ENCODE peak calls at places on chromosomes 4 and X, in ten cellular contexts. One of them, this sample, is unnamed. For H3K9me3, the result is how much of the 10 kb centered on the place peaks cover.

GRCh38 chrX:50613846-50614245 is 143.2 kb upstream of the DGKK start:
- DNase-seq in thoracic aorta: no peak
- DNase-seq in endodermal cell: no peak
- DNase-seq in mesenchymal stem cell: no peak
- DNase-seq in mammary epithelial cell: peak
- DNase-seq in adrenal gland: no peak
- DNase-seq in lower lobe of right lung: no peak
- DNase-seq in Peyer's patch: no peak
- DNase-seq in OCI-LY7: no peak
- DNase-seq in HCT116: no peak
- DNase-seq in this sample: no peak

GRCh38 chrX:72247206-72247944 is 8.5 kb upstream of the ERCC6L start:
- DNase-seq in thoracic aorta: no peak
- DNase-seq in endodermal cell: no peak
- DNase-seq in mesenchymal stem cell: no peak
- DNase-seq in mammary epithelial cell: no peak
- DNase-seq in adrenal gland: peak
- DNase-seq in lower lobe of right lung: peak
- DNase-seq in Peyer's patch: no peak
- DNase-seq in OCI-LY7: no peak
- DNase-seq in HCT116: no peak
- DNase-seq in this sample: no peak

GRCh38 chrX:74383611-74384010 is 37.7 kb upstream of the SLC16A2 start:
- DNase-seq in thoracic aorta: no peak
- DNase-seq in endodermal cell: peak
- DNase-seq in mesenchymal stem cell: peak
- DNase-seq in mammary epithelial cell: peak
- DNase-seq in adrenal gland: peak
- DNase-seq in lower lobe of right lung: no peak
- DNase-seq in Peyer's patch: no peak
- DNase-seq in OCI-LY7: peak
- DNase-seq in HCT116: peak
- DNase-seq in this sample: no peak

GRCh38 chrX:133335027-133335426 is 80.3 kb downstream of the GPC4 start:
- DNase-seq in thoracic aorta: no peak
- DNase-seq in endodermal cell: no peak
- DNase-seq in mesenchymal stem cell: peak
- DNase-seq in mammary epithelial cell: peak
- DNase-seq in adrenal gland: peak
- DNase-seq in lower lobe of right lung: no peak
- DNase-seq in Peyer's patch: no peak
- DNase-seq in OCI-LY7: peak
- DNase-seq in HCT116: no peak
- DNase-seq in this sample: no peak

GRCh38 chr4:103994059-103994458 is 274.3 kb upstream of the TACR3 start:
- DNase-seq in thoracic aorta: no peak
- DNase-seq in endodermal cell: no peak
- DNase-seq in mesenchymal stem cell: peak
- DNase-seq in mammary epithelial cell: peak
- DNase-seq in adrenal gland: no peak
- DNase-seq in lower lobe of right lung: no peak
- DNase-seq in Peyer's patch: no peak
- DNase-seq in OCI-LY7: no peak
- DNase-seq in HCT116: peak
- DNase-seq in this sample: no peak

GRCh38 chr4:65665951-65666523 is 4.3 kb downstream of the EPHA5 start:
- DNase-seq in thoracic aorta: no peak
- DNase-seq in endodermal cell: no peak
- DNase-seq in mesenchymal stem cell: peak
- DNase-seq in mammary epithelial cell: no peak
- DNase-seq in adrenal gland: no peak
- DNase-seq in lower lobe of right lung: no peak
- DNase-seq in Peyer's patch: no peak
- DNase-seq in OCI-LY7: no peak
- DNase-seq in HCT116: no peak
- DNase-seq in this sample: no peak

GRCh38 chr4:109390369-109390768 is 43.2 kb upstream of the SEC24B start:
- DNase-seq in thoracic aorta: no peak
- DNase-seq in endodermal cell: no peak
- DNase-seq in mesenchymal stem cell: no peak
- DNase-seq in mammary epithelial cell: no peak
- DNase-seq in adrenal gland: no peak
- DNase-seq in lower lobe of right lung: no peak
- DNase-seq in Peyer's patch: no peak
- DNase-seq in OCI-LY7: no peak
- DNase-seq in HCT116: no peak
- DNase-seq in this sample: no peak

GRCh38 chrX:72201836-72202536 is 20.4 kb downstream of the PIN4 start:
- DNase-seq in thoracic aorta: no peak
- DNase-seq in endodermal cell: no peak
- DNase-seq in mesenchymal stem cell: peak
- DNase-seq in mammary epithelial cell: peak
- DNase-seq in adrenal gland: no peak
- DNase-seq in lower lobe of right lung: no peak
- DNase-seq in Peyer's patch: no peak
- DNase-seq in OCI-LY7: no peak
- DNase-seq in HCT116: no peak
- DNase-seq in this sample: no peak

GRCh38 chrX:13069771-13070410 is 25.5 kb upstream of the FAM9C start:
- DNase-seq in thoracic aorta: no peak
- DNase-seq in endodermal cell: no peak
- DNase-seq in mesenchymal stem cell: no peak
- DNase-seq in mammary epithelial cell: no peak
- DNase-seq in adrenal gland: no peak
- DNase-seq in lower lobe of right lung: no peak
- DNase-seq in Peyer's patch: no peak
- DNase-seq in OCI-LY7: no peak
- DNase-seq in HCT116: no peak
- DNase-seq in this sample: no peak

GRCh38 chr4:127648061-127648460 is 15.3 kb downstream of the INTU start:
- DNase-seq in thoracic aorta: no peak
- DNase-seq in endodermal cell: no peak
- DNase-seq in mesenchymal stem cell: no peak
- DNase-seq in mammary epithelial cell: no peak
- DNase-seq in adrenal gland: peak
- DNase-seq in lower lobe of right lung: no peak
- DNase-seq in Peyer's patch: no peak
- DNase-seq in OCI-LY7: no peak
- DNase-seq in HCT116: no peak
- DNase-seq in this sample: no peak

GRCh38 chr4:103634236-103634635 is 85.5 kb downstream of the TACR3 start:
- DNase-seq in thoracic aorta: no peak
- DNase-seq in endodermal cell: no peak
- DNase-seq in mesenchymal stem cell: no peak
- DNase-seq in mammary epithelial cell: no peak
- DNase-seq in adrenal gland: no peak
- DNase-seq in lower lobe of right lung: no peak
- DNase-seq in Peyer's patch: no peak
- DNase-seq in OCI-LY7: no peak
- DNase-seq in HCT116: peak
- DNase-seq in this sample: no peak

GRCh38 chr4:186554485-186554884 is 882 bp downstream of the MTNR1A start:
- DNase-seq in thoracic aorta: no peak
- DNase-seq in endodermal cell: peak
- DNase-seq in mesenchymal stem cell: no peak
- DNase-seq in mammary epithelial cell: peak
- DNase-seq in adrenal gland: no peak
- DNase-seq in lower lobe of right lung: no peak
- DNase-seq in Peyer's patch: no peak
- DNase-seq in OCI-LY7: no peak
- DNase-seq in HCT116: peak
- DNase-seq in this sample: no peak

GRCh38 chr4:168864831-168865541 is 145.1 kb downstream of the CBR4 start:
- DNase-seq in thoracic aorta: no peak
- DNase-seq in endodermal cell: peak
- DNase-seq in mesenchymal stem cell: no peak
- DNase-seq in mammary epithelial cell: peak
- DNase-seq in adrenal gland: peak
- DNase-seq in lower lobe of right lung: no peak
- DNase-seq in Peyer's patch: no peak
- DNase-seq in OCI-LY7: no peak
- DNase-seq in HCT116: no peak
- DNase-seq in this sample: no peak

GRCh38 chr4:3210467-3210866 is 38.5 kb upstream of the MSANTD1 start:
- DNase-seq in thoracic aorta: no peak
- DNase-seq in endodermal cell: no peak
- DNase-seq in mesenchymal stem cell: no peak
- DNase-seq in mammary epithelial cell: no peak
- DNase-seq in adrenal gland: no peak
- DNase-seq in lower lobe of right lung: no peak
- DNase-seq in Peyer's patch: no peak
- DNase-seq in OCI-LY7: no peak
- DNase-seq in HCT116: no peak
- DNase-seq in this sample: no peak

GRCh38 chrX:68829594-68830485 is 1.0 kb downstream of the EFNB1 start:
- DNase-seq in thoracic aorta: no peak
- DNase-seq in endodermal cell: peak
- DNase-seq in mesenchymal stem cell: peak
- DNase-seq in mammary epithelial cell: no peak
- DNase-seq in adrenal gland: peak
- DNase-seq in lower lobe of right lung: peak
- DNase-seq in Peyer's patch: peak
- DNase-seq in OCI-LY7: no peak
- DNase-seq in HCT116: no peak
- DNase-seq in this sample: no peak

GRCh38 chrX:97858592-97858991 is 974.9 kb downstream of the RPA4 start:
- DNase-seq in thoracic aorta: no peak
- DNase-seq in endodermal cell: no peak
- DNase-seq in mesenchymal stem cell: peak
- DNase-seq in mammary epithelial cell: no peak
- DNase-seq in adrenal gland: no peak
- DNase-seq in lower lobe of right lung: no peak
- DNase-seq in Peyer's patch: no peak
- DNase-seq in OCI-LY7: no peak
- DNase-seq in HCT116: no peak
- DNase-seq in this sample: no peak

GRCh38 chr4:56745082-56745481 is 64.0 kb upstream of the HOPX start:
- DNase-seq in thoracic aorta: no peak
- DNase-seq in endodermal cell: no peak
- DNase-seq in mesenchymal stem cell: no peak
- DNase-seq in mammary epithelial cell: no peak
- DNase-seq in adrenal gland: no peak
- DNase-seq in lower lobe of right lung: no peak
- DNase-seq in Peyer's patch: no peak
- DNase-seq in OCI-LY7: no peak
- DNase-seq in HCT116: no peak
- DNase-seq in this sample: no peak

GRCh38 chr4:153432971-153433752 is 33.0 kb upstream of the TMEM131L start:
- DNase-seq in thoracic aorta: peak
- DNase-seq in endodermal cell: peak
- DNase-seq in mesenchymal stem cell: peak
- DNase-seq in mammary epithelial cell: peak
- DNase-seq in adrenal gland: peak
- DNase-seq in lower lobe of right lung: peak
- DNase-seq in Peyer's patch: peak
- DNase-seq in OCI-LY7: peak
- DNase-seq in HCT116: peak
- DNase-seq in this sample: peak

GRCh38 chrX:139293991-139294390 is 236.5 kb upstream of the F9 start:
- DNase-seq in thoracic aorta: no peak
- DNase-seq in endodermal cell: no peak
- DNase-seq in mesenchymal stem cell: no peak
- DNase-seq in mammary epithelial cell: no peak
- DNase-seq in adrenal gland: no peak
- DNase-seq in lower lobe of right lung: no peak
- DNase-seq in Peyer's patch: no peak
- DNase-seq in OCI-LY7: no peak
- DNase-seq in HCT116: no peak
- DNase-seq in this sample: no peak

GRCh38 chr4:101685126-101685525 is 105.4 kb upstream of the BANK1 start:
- DNase-seq in thoracic aorta: no peak
- DNase-seq in endodermal cell: no peak
- DNase-seq in mesenchymal stem cell: no peak
- DNase-seq in mammary epithelial cell: no peak
- DNase-seq in adrenal gland: no peak
- DNase-seq in lower lobe of right lung: no peak
- DNase-seq in Peyer's patch: no peak
- DNase-seq in OCI-LY7: no peak
- DNase-seq in HCT116: no peak
- DNase-seq in this sample: no peak

GRCh38 chr4:129806986-129807385 is 711.0 kb downstream of the C4orf33 start:
- DNase-seq in thoracic aorta: no peak
- DNase-seq in endodermal cell: no peak
- DNase-seq in mesenchymal stem cell: no peak
- DNase-seq in mammary epithelial cell: no peak
- DNase-seq in adrenal gland: no peak
- DNase-seq in lower lobe of right lung: no peak
- DNase-seq in Peyer's patch: no peak
- DNase-seq in OCI-LY7: no peak
- DNase-seq in HCT116: no peak
- DNase-seq in this sample: no peak

GRCh38 chrX:51857159-51857733 is 36.2 kb upstream of the MAGED1 start:
- DNase-seq in thoracic aorta: no peak
- DNase-seq in endodermal cell: no peak
- DNase-seq in mesenchymal stem cell: no peak
- DNase-seq in mammary epithelial cell: no peak
- DNase-seq in adrenal gland: no peak
- DNase-seq in lower lobe of right lung: no peak
- DNase-seq in Peyer's patch: no peak
- DNase-seq in OCI-LY7: no peak
- DNase-seq in HCT116: no peak
- DNase-seq in this sample: no peak
- H3K9me3 ChIP-seq in thoracic aorta: under half
- H3K9me3 ChIP-seq in endodermal cell: under half
- H3K9me3 ChIP-seq in mesenchymal stem cell: half or more
- H3K9me3 ChIP-seq in mammary epithelial cell: under half
- H3K9me3 ChIP-seq in adrenal gland: under half
- H3K9me3 ChIP-seq in lower lobe of right lung: under half
- H3K9me3 ChIP-seq in Peyer's patch: under half
- H3K9me3 ChIP-seq in OCI-LY7: under half
- H3K9me3 ChIP-seq in HCT116: under half
- H3K9me3 ChIP-seq in this sample: under half

GRCh38 chrX:155237719-155238118 is 21.5 kb downstream of the VBP1 start:
- DNase-seq in thoracic aorta: no peak
- DNase-seq in endodermal cell: no peak
- DNase-seq in mesenchymal stem cell: no peak
- DNase-seq in mammary epithelial cell: no peak
- DNase-seq in adrenal gland: no peak
- DNase-seq in lower lobe of right lung: no peak
- DNase-seq in Peyer's patch: no peak
- DNase-seq in OCI-LY7: no peak
- DNase-seq in HCT116: no peak
- DNase-seq in this sample: no peak
- H3K9me3 ChIP-seq in thoracic aorta: under half
- H3K9me3 ChIP-seq in endodermal cell: under half
- H3K9me3 ChIP-seq in mesenchymal stem cell: under half
- H3K9me3 ChIP-seq in mammary epithelial cell: under half
- H3K9me3 ChIP-seq in adrenal gland: under half
- H3K9me3 ChIP-seq in lower lobe of right lung: under half
- H3K9me3 ChIP-seq in Peyer's patch: under half
- H3K9me3 ChIP-seq in OCI-LY7: under half
- H3K9me3 ChIP-seq in HCT116: under half
- H3K9me3 ChIP-seq in this sample: under half

GRCh38 chrX:66018585-66019309 is 21.1 kb downstream of the VSIG4 start:
- DNase-seq in thoracic aorta: no peak
- DNase-seq in endodermal cell: no peak
- DNase-seq in mesenchymal stem cell: no peak
- DNase-seq in mammary epithelial cell: no peak
- DNase-seq in adrenal gland: no peak
- DNase-seq in lower lobe of right lung: no peak
- DNase-seq in Peyer's patch: no peak
- DNase-seq in OCI-LY7: no peak
- DNase-seq in HCT116: no peak
- DNase-seq in this sample: no peak
- H3K9me3 ChIP-seq in thoracic aorta: under half
- H3K9me3 ChIP-seq in endodermal cell: under half
- H3K9me3 ChIP-seq in mesenchymal stem cell: under half
- H3K9me3 ChIP-seq in mammary epithelial cell: under half
- H3K9me3 ChIP-seq in adrenal gland: under half
- H3K9me3 ChIP-seq in lower lobe of right lung: under half
- H3K9me3 ChIP-seq in Peyer's patch: under half
- H3K9me3 ChIP-seq in OCI-LY7: under half
- H3K9me3 ChIP-seq in HCT116: under half
- H3K9me3 ChIP-seq in this sample: under half

GRCh38 chrX:66019310-66019652 is 20.6 kb downstream of the VSIG4 start:
- DNase-seq in thoracic aorta: no peak
- DNase-seq in endodermal cell: no peak
- DNase-seq in mesenchymal stem cell: no peak
- DNase-seq in mammary epithelial cell: no peak
- DNase-seq in adrenal gland: no peak
- DNase-seq in lower lobe of right lung: no peak
- DNase-seq in Peyer's patch: no peak
- DNase-seq in OCI-LY7: no peak
- DNase-seq in HCT116: no peak
- DNase-seq in this sample: no peak
- H3K9me3 ChIP-seq in thoracic aorta: under half
- H3K9me3 ChIP-seq in endodermal cell: under half
- H3K9me3 ChIP-seq in mesenchymal stem cell: under half
- H3K9me3 ChIP-seq in mammary epithelial cell: under half
- H3K9me3 ChIP-seq in adrenal gland: under half
- H3K9me3 ChIP-seq in lower lobe of right lung: under half
- H3K9me3 ChIP-seq in Peyer's patch: under half
- H3K9me3 ChIP-seq in OCI-LY7: under half
- H3K9me3 ChIP-seq in HCT116: under half
- H3K9me3 ChIP-seq in this sample: under half